ENCODE peak calls at places on chromosomes 4 and X, in five cellular contexts. O is activated CD4-positive, alpha-beta T cell treated with anti-CD3 and anti-CD28 coated beads for 4 hours; W is heart left ventricle; T is DMS 273 treated with DMSO at 0.1 percent for 48 hours; C is substantia nigra. N is an unnamed sample.

GRCh38 chrX:41906515-41907165 is 16.7 kb downstream of the CASK start:
- DNase-seq in O (no peak), W (no peak), T (no peak), C (no peak), N (no peak)

GRCh38 chr4:139675156-139675555 is 9.5 kb downstream of the MGST2 start:
- DNase-seq in O (no peak), W (no peak), T (no peak), C (no peak), N (no peak)

GRCh38 chrX:66731398-66731797 is 92.5 kb upstream of the EDA2R start:
- DNase-seq in O (no peak), W (no peak), T (no peak), C (no peak), N (no peak)

GRCh38 chr4:8129785-8130184 is 28.8 kb downstream of the ABLIM2 start:
- DNase-seq in O (no peak), W (no peak), T (no peak), C (no peak), N (no peak)

GRCh38 chr4:5365071-5366008 is 314.1 kb downstream of the STK32B start:
- DNase-seq in O (no peak), W (no peak), T (no peak), C (no peak), N (no peak)

GRCh38 chr4:144113546-144113945 is 27.0 kb downstream of the GYPA start:
- DNase-seq in O (no peak), W (no peak), T (no peak), C (no peak), N (no peak)

GRCh38 chr4:169337510-169337909 is 66.8 kb upstream of the SH3RF1 start:
- DNase-seq in O (no peak), W (no peak), T (no peak), C (no peak), N (no peak)

GRCh38 chr4:123661080-123661737 is 264.6 kb downstream of the SPRY1 start:
- DNase-seq in O (no peak), W (no peak), T (no peak), C (no peak), N (no peak)

GRCh38 chr4:95061220-95061619 is 303.5 kb downstream of the BMPR1B start:
- DNase-seq in O (no peak), W (no peak), T (no peak), C (no peak), N (no peak)

GRCh38 chr4:158313566-158313965 is 103.3 kb downstream of the TMEM144 start:
- DNase-seq in O (no peak), W (no peak), T (no peak), C (no peak), N (no peak)

GRCh38 chr4:165967486-165967885 is 94.4 kb downstream of the TLL1 start:
- DNase-seq in O (no peak), W (no peak), T (no peak), C (no peak), N (no peak)

GRCh38 chr4:130043796-130044195 is 947.8 kb downstream of the C4orf33 start:
- DNase-seq in O (no peak), W (no peak), T (no peak), C (no peak), N (no peak)

GRCh38 chr4:99886146-99886545 is 8.1 kb downstream of the LAMTOR3 start:
- DNase-seq in O (no peak), W (no peak), T (no peak), C (no peak), N (no peak)

GRCh38 chr4:77819409-77819835 is 254 bp upstream of the CNOT6L start:
- DNase-seq in O (peak), W (no peak), T (no peak), C (peak), N (no peak)

GRCh38 chr4:187167126-187167525 is 443.5 kb upstream of the FAT1 start:
- DNase-seq in O (no peak), W (no peak), T (no peak), C (no peak), N (no peak)

GRCh38 chr4:82559735-82560120 is 2.1 kb downstream of the TMEM150C start:
- DNase-seq in O (no peak), W (no peak), T (no peak), C (no peak), N (no peak)

GRCh38 chrX:30153881-30154260 is 61.5 kb upstream of the MAGEB2 start:
- DNase-seq in O (no peak), W (no peak), T (no peak), C (no peak), N (no peak)

GRCh38 chr4:152777488-152777887 is 2.0 kb downstream of the TIGD4 start:
- DNase-seq in O (no peak), W (no peak), T (no peak), C (no peak), N (no peak)

GRCh38 chr4:141350122-141350904 is 129.6 kb downstream of the ZNF330 start:
- DNase-seq in O (no peak), W (no peak), T (no peak), C (no peak), N (no peak)

GRCh38 chrX:23383411-23383810 is 48.8 kb downstream of the PTCHD1 start:
- DNase-seq in O (no peak), W (no peak), T (no peak), C (no peak), N (no peak)

GRCh38 chrX:96576358-96576757 is 108.3 kb upstream of the DIAPH2 start:
- DNase-seq in O (no peak), W (no peak), T (no peak), C (no peak), N (no peak)

GRCh38 chr4:66741081-66741480 is 804.2 kb downstream of the CENPC start:
- DNase-seq in O (no peak), W (no peak), T (no peak), C (no peak), N (no peak)

GRCh38 chr4:157838366-157838765 is 334.5 kb downstream of the GASK1B start:
- DNase-seq in O (no peak), W (no peak), T (no peak), C (no peak), N (no peak)

GRCh38 chr4:101471201-101471600 is 123.9 kb upstream of the PPP3CA start:
- DNase-seq in O (no peak), W (no peak), T (no peak), C (no peak), N (no peak)

N was measured in NCI-H2171.